ENCODE peak calls at places on chromosomes 11 and 22, in four cellular contexts. G is stomach, A is endothelial cell, B is RWPE1. J is an unnamed sample.

GRCh38 chr11:65132988-65133700 is 1.2 kb downstream of the SYVN1 start:
- DNase-seq in G (peak), A (peak), B (peak), J (peak)

GRCh38 chr11:129455756-129456436 is 80.2 kb downstream of the BARX2 start:
- DNase-seq in G (no peak), A (no peak), B (no peak), J (peak)

GRCh38 chr11:97072420-97072819 is 682.6 kb downstream of the JRKL start:
- DNase-seq in G (no peak), A (no peak), B (no peak), J (no peak)

GRCh38 chr22:39353346-39353745 is 3.6 kb downstream of the SYNGR1 start:
- DNase-seq in G (no peak), A (no peak), B (no peak), J (no peak)

GRCh38 chr22:39431216-39431801 is 25.5 kb upstream of the MGAT3 start:
- DNase-seq in G (no peak), A (no peak), B (no peak), J (no peak)

GRCh38 chr11:114162719-114163123 is 103.2 kb downstream of the ZBTB16 start:
- DNase-seq in G (peak), A (no peak), B (peak), J (peak)

GRCh38 chr11:65288706-65289536 is 25.7 kb upstream of the CDC42EP2 start:
- DNase-seq in G (no peak), A (no peak), B (no peak), J (peak)

GRCh38 chr11:72719144-72719543 is 33.1 kb downstream of the ARAP1 start:
- DNase-seq in G (no peak), A (no peak), B (no peak), J (no peak)

GRCh38 chr11:58059011-58059358 is 28.2 kb downstream of the OR6Q1 start:
- DNase-seq in G (no peak), A (no peak), B (peak), J (peak)

GRCh38 chr11:47998733-47999359 is 18.5 kb downstream of the PTPRJ start:
- DNase-seq in G (no peak), A (no peak), B (no peak), J (no peak)

GRCh38 chr22:44448271-44448780 is 49.7 kb downstream of the RTL6 start:
- DNase-seq in G (peak), A (no peak), B (peak), J (peak)

GRCh38 chr11:75766449-75767227 is 1.9 kb upstream of the DGAT2 start:
- DNase-seq in G (no peak), A (no peak), B (no peak), J (no peak)

GRCh38 chr11:706957-707816 is 1.2 kb downstream of the EPS8L2 start:
- DNase-seq in G (peak), A (no peak), B (no peak), J (peak)
- TF ChIP-seq CTCF in G (no peak), A (no peak), B (no peak), J (no peak)

GRCh38 chr11:627273-627585 is 248 bp upstream of the SCT start:
- DNase-seq in G (no peak), A (no peak), B (no peak), J (no peak)

GRCh38 chr11:623999-624704 is 603 bp downstream of the CDHR5 start:
- DNase-seq in G (peak), A (no peak), B (peak), J (peak)

GRCh38 chr11:626475-627272 is at the start of gene SCT:
- DNase-seq in G (no peak), A (no peak), B (no peak), J (no peak)

GRCh38 chr11:624705-625635 is at the start of gene CDHR5:
- DNase-seq in G (no peak), A (no peak), B (no peak), J (no peak)

DNA sequence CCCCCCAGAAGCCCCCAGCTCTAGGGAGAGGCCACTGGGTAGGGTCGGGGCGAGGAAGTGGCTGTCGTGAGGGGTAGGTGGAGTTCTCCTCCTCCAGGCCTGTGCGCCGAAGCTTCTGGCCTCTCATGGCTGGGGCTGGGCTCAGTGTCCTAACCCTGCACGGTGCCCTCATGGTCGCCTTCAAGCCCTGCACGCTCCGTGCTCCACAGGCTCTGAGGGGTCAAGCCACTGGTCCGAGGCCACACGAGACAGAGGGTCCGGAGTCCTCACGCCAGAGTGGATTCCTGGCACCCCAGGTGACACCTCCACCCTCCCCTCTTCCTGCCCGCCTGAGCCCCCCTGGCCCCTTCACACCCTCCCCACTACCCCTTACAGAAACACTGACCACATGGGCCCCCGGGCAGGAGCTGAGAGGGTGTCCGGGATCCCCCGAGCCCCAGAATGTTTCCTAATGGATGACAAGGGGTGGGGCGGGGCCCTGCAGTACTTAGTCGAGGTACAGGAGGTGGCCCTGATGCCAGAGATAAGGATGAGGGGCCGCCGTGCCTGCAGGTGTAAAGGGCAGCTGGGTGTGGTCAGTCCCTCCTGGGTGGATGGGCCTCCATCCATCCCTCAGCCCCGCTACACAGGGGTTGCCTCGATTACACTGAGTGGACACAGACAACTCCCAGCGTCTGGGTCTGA is 1.0 kb upstream of the CDHR5 start:
- DNase-seq in G (no peak), A (no peak), B (no peak), J (no peak)
- TF ChIP-seq CTCF in G (no peak), A (no peak), B (no peak), J (no peak)

GRCh38 chr11:21988477-21988876 is 204.4 kb upstream of the ANO5 start:
- DNase-seq in G (no peak), A (no peak), B (no peak), J (peak)
- TF ChIP-seq CTCF in G (no peak), A (no peak), B (no peak), J (no peak)

DNA sequence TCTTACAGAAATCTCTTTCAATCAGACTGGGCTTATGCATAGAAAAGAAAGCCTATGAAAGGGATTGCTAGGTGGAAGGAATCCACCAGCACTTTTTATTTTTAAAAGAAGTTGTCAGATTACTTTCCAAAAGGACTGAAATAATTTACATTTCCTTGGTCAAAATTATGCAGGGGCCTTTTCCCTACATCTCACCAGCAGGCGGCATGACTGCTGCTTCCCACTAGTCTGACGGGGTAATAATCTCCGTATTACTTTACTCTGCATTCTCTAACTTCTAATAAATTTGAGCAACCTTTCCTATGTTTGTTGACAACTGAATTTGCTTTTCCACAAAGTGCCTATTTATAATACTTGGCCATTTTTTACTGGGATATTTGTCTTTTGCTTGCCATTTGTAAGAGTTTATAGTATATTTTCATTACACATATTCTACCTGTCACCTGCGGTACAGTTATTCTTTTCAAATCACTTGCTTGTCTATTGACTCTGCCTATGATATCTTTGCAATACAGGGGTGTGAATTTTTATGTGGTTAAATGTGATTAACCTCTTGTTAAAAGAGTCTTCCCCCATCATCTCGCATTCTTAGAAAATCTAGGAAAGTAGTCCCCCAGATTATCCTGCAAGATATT is 51.9 kb upstream of the USP47 start:
- DNase-seq in G (no peak), A (peak), B (peak), J (peak)
- TF ChIP-seq CTCF in G (no peak), A (peak), B (peak), J (peak)

DNA sequence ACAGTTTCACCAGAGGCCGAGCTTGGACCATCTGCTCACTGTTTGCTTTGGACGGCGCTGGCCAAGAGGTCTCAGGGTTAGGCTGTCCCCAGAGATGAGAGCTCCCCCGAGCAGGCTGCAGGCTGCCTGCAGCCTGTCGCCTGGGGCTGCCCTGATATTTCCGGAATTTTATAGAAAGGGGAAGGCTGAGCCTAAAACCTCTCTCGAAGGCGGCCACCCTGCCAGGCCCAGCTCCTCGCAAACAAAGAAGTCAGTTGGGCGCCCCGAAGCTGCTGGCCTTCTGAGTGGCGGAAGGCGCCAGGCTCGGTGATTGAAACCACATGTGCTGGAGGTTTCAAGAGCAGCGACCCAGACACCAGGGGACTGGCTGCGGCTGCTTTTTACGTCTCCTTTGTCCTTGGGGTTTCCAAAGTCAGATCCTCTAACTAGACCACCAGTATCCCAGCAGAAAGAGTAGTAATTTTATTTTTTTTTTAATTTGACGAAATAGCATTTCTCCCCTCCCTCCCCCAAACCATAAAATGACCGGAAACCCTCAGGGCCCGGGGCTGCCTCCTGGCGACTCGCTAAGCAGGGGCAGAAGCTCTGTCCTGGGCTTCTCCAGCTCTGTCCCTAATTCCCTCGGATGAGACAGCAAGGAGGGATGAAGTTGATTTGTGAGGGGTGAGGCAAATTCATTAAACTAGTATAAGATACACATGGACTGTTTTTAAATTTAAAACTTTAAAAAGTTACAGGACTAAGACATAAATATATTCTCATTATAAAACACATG is 57.4 kb downstream of the CLMP start:
- DNase-seq in G (peak), A (peak), B (no peak), J (no peak)
- TF ChIP-seq CTCF in G (no peak), A (no peak), B (no peak), J (no peak)

GRCh38 chr22:19854778-19855503 is at the start of the genes GNB1L and RTL10:
- DNase-seq in G (peak), A (peak), B (peak), J (peak)
- TF ChIP-seq CTCF in G (no peak), A (no peak), B (no peak), J (no peak)